ENCODE peak calls at places on chromosomes 5 and 9, in six cellular contexts. One of them, this sample, is unnamed.

GRCh38 chr5:127856310-127856709 is 153.1 kb downstream of the CCDC192 start:
- DNase-seq in aorta: no peak
- DNase-seq in tibial artery: no peak
- DNase-seq in CD4-positive, alpha-beta memory T cell: no peak
- DNase-seq in naive thymus-derived CD4-positive, alpha-beta T cell: no peak
- DNase-seq in RWPE1: no peak
- DNase-seq in this sample: no peak

GRCh38 chr5:61534481-61535267 is 202.6 kb downstream of the ZSWIM6 start:
- DNase-seq in CD4-positive, alpha-beta memory T cell: peak; percentile 0
- DNase-seq in aorta: no peak
- DNase-seq in naive thymus-derived CD4-positive, alpha-beta T cell: peak; percentile 4
- DNase-seq in tibial artery: no peak
- DNase-seq in RWPE1: no peak
- DNase-seq in this sample: no peak

GRCh38 chr9:114861922-114862605 is 56.2 kb upstream of the TNFSF15 start:
- DNase-seq in tibial artery: no peak
- DNase-seq in CD4-positive, alpha-beta memory T cell: no peak
- DNase-seq in aorta: no peak
- DNase-seq in naive thymus-derived CD4-positive, alpha-beta T cell: no peak
- DNase-seq in RWPE1: no peak
- DNase-seq in this sample: no peak

GRCh38 chr5:138952962-138953361 is 77.8 kb upstream of the LRRTM2 start:
- DNase-seq in CD4-positive, alpha-beta memory T cell: no peak
- DNase-seq in RWPE1: no peak
- DNase-seq in aorta: no peak
- DNase-seq in tibial artery: no peak
- DNase-seq in naive thymus-derived CD4-positive, alpha-beta T cell: peak; percentile 3
- DNase-seq in this sample: no peak

GRCh38 chr9:104553261-104553660 is 15.7 kb upstream of the OR13C8 start:
- DNase-seq in RWPE1: no peak
- DNase-seq in naive thymus-derived CD4-positive, alpha-beta T cell: no peak
- DNase-seq in aorta: no peak
- DNase-seq in CD4-positive, alpha-beta memory T cell: no peak
- DNase-seq in tibial artery: no peak
- DNase-seq in this sample: no peak

GRCh38 chr5:62312674-62313073 is 6.7 kb downstream of the KIF2A start:
- DNase-seq in naive thymus-derived CD4-positive, alpha-beta T cell: no peak
- DNase-seq in RWPE1: no peak
- DNase-seq in aorta: no peak
- DNase-seq in CD4-positive, alpha-beta memory T cell: no peak
- DNase-seq in tibial artery: no peak
- DNase-seq in this sample: no peak

GRCh38 chr5:72295539-72295938 is 24.5 kb downstream of the MRPS27 start:
- DNase-seq in CD4-positive, alpha-beta memory T cell: no peak
- DNase-seq in tibial artery: no peak
- DNase-seq in naive thymus-derived CD4-positive, alpha-beta T cell: no peak
- DNase-seq in aorta: no peak
- DNase-seq in RWPE1: no peak
- DNase-seq in this sample: no peak

GRCh38 chr9:113742878-113743277 is 133.2 kb upstream of the ZNF618 start:
- DNase-seq in aorta: no peak
- DNase-seq in RWPE1: no peak
- DNase-seq in naive thymus-derived CD4-positive, alpha-beta T cell: no peak
- DNase-seq in tibial artery: no peak
- DNase-seq in CD4-positive, alpha-beta memory T cell: no peak
- DNase-seq in this sample: no peak

GRCh38 chr9:98230789-98231188 is 24.7 kb downstream of the TBC1D2 start:
- DNase-seq in RWPE1: no peak
- DNase-seq in CD4-positive, alpha-beta memory T cell: no peak
- DNase-seq in naive thymus-derived CD4-positive, alpha-beta T cell: no peak
- DNase-seq in aorta: no peak
- DNase-seq in tibial artery: no peak
- DNase-seq in this sample: no peak

GRCh38 chr5:151937851-151938250 is 13.2 kb upstream of the GLRA1 start:
- DNase-seq in naive thymus-derived CD4-positive, alpha-beta T cell: no peak
- DNase-seq in RWPE1: no peak
- DNase-seq in tibial artery: no peak
- DNase-seq in aorta: no peak
- DNase-seq in CD4-positive, alpha-beta memory T cell: no peak
- DNase-seq in this sample: no peak

GRCh38 chr5:143916441-143916840 is 104.5 kb downstream of the HMHB1 start:
- DNase-seq in RWPE1: no peak
- DNase-seq in aorta: no peak
- DNase-seq in CD4-positive, alpha-beta memory T cell: no peak
- DNase-seq in naive thymus-derived CD4-positive, alpha-beta T cell: no peak
- DNase-seq in tibial artery: no peak
- DNase-seq in this sample: no peak

GRCh38 chr5:143921525-143922311 is 109.8 kb downstream of the HMHB1 start:
- DNase-seq in aorta: no peak
- DNase-seq in CD4-positive, alpha-beta memory T cell: no peak
- DNase-seq in naive thymus-derived CD4-positive, alpha-beta T cell: no peak
- DNase-seq in RWPE1: peak; percentile 91
- DNase-seq in tibial artery: no peak
- DNase-seq in this sample: no peak

GRCh38 chr5:143920772-143921171 is 108.8 kb downstream of the HMHB1 start:
- DNase-seq in naive thymus-derived CD4-positive, alpha-beta T cell: no peak
- DNase-seq in tibial artery: no peak
- DNase-seq in aorta: no peak
- DNase-seq in CD4-positive, alpha-beta memory T cell: no peak
- DNase-seq in RWPE1: peak; percentile 36
- DNase-seq in this sample: no peak

GRCh38 chr5:143922718-143923117 is 110.8 kb downstream of the HMHB1 start:
- DNase-seq in tibial artery: peak; percentile 56
- DNase-seq in aorta: no peak
- DNase-seq in naive thymus-derived CD4-positive, alpha-beta T cell: no peak
- DNase-seq in CD4-positive, alpha-beta memory T cell: no peak
- DNase-seq in RWPE1: peak; percentile 71
- DNase-seq in this sample: no peak

GRCh38 chr5:143918961-143919360 is 107.0 kb downstream of the HMHB1 start:
- DNase-seq in tibial artery: no peak
- DNase-seq in aorta: no peak
- DNase-seq in naive thymus-derived CD4-positive, alpha-beta T cell: no peak
- DNase-seq in CD4-positive, alpha-beta memory T cell: no peak
- DNase-seq in RWPE1: no peak
- DNase-seq in this sample: no peak
- H3K27ac ChIP-seq in tibial artery: no peak overlapping the region
- H3K27ac ChIP-seq in aorta: no peak overlapping the region
- H3K27ac ChIP-seq in naive thymus-derived CD4-positive, alpha-beta T cell: no peak overlapping the region
- H3K27ac ChIP-seq in CD4-positive, alpha-beta memory T cell: no peak overlapping the region
- H3K27ac ChIP-seq in RWPE1: no peak overlapping the region
- H3K27ac ChIP-seq in this sample: no peak overlapping the region

GRCh38 chr9:127739614-127740322 is 4.7 kb upstream of the TOR2A start:
- DNase-seq in CD4-positive, alpha-beta memory T cell: no peak
- DNase-seq in tibial artery: peak; percentile 47
- DNase-seq in naive thymus-derived CD4-positive, alpha-beta T cell: no peak
- DNase-seq in RWPE1: no peak
- DNase-seq in aorta: no peak
- DNase-seq in this sample: no peak
- H3K27ac ChIP-seq in CD4-positive, alpha-beta memory T cell: no peak overlapping the region
- H3K27ac ChIP-seq in tibial artery: no peak overlapping the region
- H3K27ac ChIP-seq in naive thymus-derived CD4-positive, alpha-beta T cell: no peak overlapping the region
- H3K27ac ChIP-seq in RWPE1: peak overlapping the region; percentile 98
- H3K27ac ChIP-seq in aorta: no peak overlapping the region
- H3K27ac ChIP-seq in this sample: peak overlapping the region; percentile 75

GRCh38 chr9:1951446-1951845 is 63.7 kb upstream of the SMARCA2 start:
- DNase-seq in CD4-positive, alpha-beta memory T cell: no peak
- DNase-seq in tibial artery: no peak
- DNase-seq in naive thymus-derived CD4-positive, alpha-beta T cell: no peak
- DNase-seq in aorta: no peak
- DNase-seq in RWPE1: no peak
- DNase-seq in this sample: no peak

GRCh38 chr9:1941989-1942388 is 73.2 kb upstream of the SMARCA2 start:
- DNase-seq in CD4-positive, alpha-beta memory T cell: no peak
- DNase-seq in tibial artery: no peak
- DNase-seq in aorta: no peak
- DNase-seq in naive thymus-derived CD4-positive, alpha-beta T cell: no peak
- DNase-seq in RWPE1: no peak
- DNase-seq in this sample: no peak

GRCh38 chr9:1946506-1946905 is 68.6 kb upstream of the SMARCA2 start:
- DNase-seq in naive thymus-derived CD4-positive, alpha-beta T cell: no peak
- DNase-seq in RWPE1: no peak
- DNase-seq in tibial artery: no peak
- DNase-seq in aorta: no peak
- DNase-seq in CD4-positive, alpha-beta memory T cell: no peak
- DNase-seq in this sample: no peak

DNA sequence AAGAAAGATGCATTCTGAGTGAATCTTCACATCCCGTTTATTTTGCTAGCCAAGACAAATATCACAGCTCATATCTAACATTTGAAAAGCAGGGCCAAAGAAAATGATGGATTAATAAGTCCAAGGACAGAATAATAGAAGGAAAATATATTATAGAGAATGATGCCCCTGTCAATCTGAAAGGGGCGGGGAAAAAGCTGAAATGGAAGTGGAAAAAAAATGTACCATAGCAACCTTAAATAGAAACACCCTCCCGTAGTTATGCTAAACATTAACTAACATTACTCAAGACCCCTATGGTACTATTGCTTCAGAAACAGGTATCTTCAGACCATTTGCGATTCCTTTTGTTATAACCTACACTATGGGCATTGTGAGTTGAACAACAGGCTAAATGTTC is 67.7 kb upstream of the SMARCA2 start:
- DNase-seq in aorta: no peak
- DNase-seq in CD4-positive, alpha-beta memory T cell: no peak
- DNase-seq in RWPE1: no peak
- DNase-seq in tibial artery: no peak
- DNase-seq in naive thymus-derived CD4-positive, alpha-beta T cell: no peak
- DNase-seq in this sample: no peak
- H3K27ac ChIP-seq in aorta: no peak overlapping the region
- H3K27ac ChIP-seq in CD4-positive, alpha-beta memory T cell: no peak overlapping the region
- H3K27ac ChIP-seq in RWPE1: no peak overlapping the region
- H3K27ac ChIP-seq in tibial artery: no peak overlapping the region
- H3K27ac ChIP-seq in naive thymus-derived CD4-positive, alpha-beta T cell: no peak overlapping the region
- H3K27ac ChIP-seq in this sample: no peak overlapping the region

GRCh38 chr9:18786936-18787658 is 245.9 kb downstream of the SAXO1 start:
- DNase-seq in naive thymus-derived CD4-positive, alpha-beta T cell: no peak
- DNase-seq in aorta: no peak
- DNase-seq in RWPE1: no peak
- DNase-seq in CD4-positive, alpha-beta memory T cell: no peak
- DNase-seq in tibial artery: no peak
- DNase-seq in this sample: no peak
- H3K27ac ChIP-seq in naive thymus-derived CD4-positive, alpha-beta T cell: no peak overlapping the region
- H3K27ac ChIP-seq in aorta: peak overlapping the region; percentile 60
- H3K27ac ChIP-seq in RWPE1: no peak overlapping the region
- H3K27ac ChIP-seq in CD4-positive, alpha-beta memory T cell: no peak overlapping the region
- H3K27ac ChIP-seq in tibial artery: peak overlapping the region; percentile 56
- H3K27ac ChIP-seq in this sample: no peak overlapping the region

GRCh38 chr9:124209279-124209678 is 48.5 kb upstream of the NEK6 start:
- DNase-seq in RWPE1: no peak
- DNase-seq in naive thymus-derived CD4-positive, alpha-beta T cell: no peak
- DNase-seq in aorta: peak; percentile 23
- DNase-seq in CD4-positive, alpha-beta memory T cell: no peak
- DNase-seq in tibial artery: no peak
- DNase-seq in this sample: no peak
- H3K27ac ChIP-seq in RWPE1: no peak overlapping the region
- H3K27ac ChIP-seq in naive thymus-derived CD4-positive, alpha-beta T cell: no peak overlapping the region
- H3K27ac ChIP-seq in aorta: no peak overlapping the region
- H3K27ac ChIP-seq in CD4-positive, alpha-beta memory T cell: no peak overlapping the region
- H3K27ac ChIP-seq in tibial artery: no peak overlapping the region
- H3K27ac ChIP-seq in this sample: no peak overlapping the region

GRCh38 chr5:171387970-171388815 is 544 bp downstream of the NPM1 start:
- DNase-seq in naive thymus-derived CD4-positive, alpha-beta T cell: peak; percentile 77
- DNase-seq in tibial artery: peak; percentile 69
- DNase-seq in RWPE1: peak; percentile 85
- DNase-seq in CD4-positive, alpha-beta memory T cell: peak; percentile 79
- DNase-seq in aorta: peak; percentile 87
- DNase-seq in this sample: peak; percentile 22

GRCh38 chr5:171386861-171387254 is 791 bp upstream of the NPM1 start:
- DNase-seq in naive thymus-derived CD4-positive, alpha-beta T cell: no peak
- DNase-seq in CD4-positive, alpha-beta memory T cell: no peak
- DNase-seq in RWPE1: peak; percentile 41
- DNase-seq in tibial artery: no peak
- DNase-seq in aorta: no peak
- DNase-seq in this sample: no peak

GRCh38 chr5:171390883-171391677 is 3.4 kb downstream of the NPM1 start:
- DNase-seq in RWPE1: no peak
- DNase-seq in aorta: no peak
- DNase-seq in CD4-positive, alpha-beta memory T cell: no peak
- DNase-seq in tibial artery: no peak
- DNase-seq in naive thymus-derived CD4-positive, alpha-beta T cell: no peak
- DNase-seq in this sample: no peak

GRCh38 chr5:171387255-171387969 is at the start of gene NPM1:
- DNase-seq in aorta: peak; percentile 98
- DNase-seq in CD4-positive, alpha-beta memory T cell: peak; percentile 99
- DNase-seq in tibial artery: peak; percentile 91
- DNase-seq in RWPE1: peak; percentile 100
- DNase-seq in naive thymus-derived CD4-positive, alpha-beta T cell: peak; percentile 99
- DNase-seq in this sample: peak; percentile 92

GRCh38 chr5:171388816-171389168 is 1.1 kb downstream of the NPM1 start:
- DNase-seq in RWPE1: no peak
- DNase-seq in naive thymus-derived CD4-positive, alpha-beta T cell: no peak
- DNase-seq in aorta: no peak
- DNase-seq in tibial artery: no peak
- DNase-seq in CD4-positive, alpha-beta memory T cell: no peak
- DNase-seq in this sample: no peak
- H3K27ac ChIP-seq in RWPE1: peak overlapping the region; percentile 92
- H3K27ac ChIP-seq in naive thymus-derived CD4-positive, alpha-beta T cell: peak overlapping the region; percentile 88
- H3K27ac ChIP-seq in aorta: no peak overlapping the region
- H3K27ac ChIP-seq in tibial artery: peak overlapping the region; percentile 87
- H3K27ac ChIP-seq in CD4-positive, alpha-beta memory T cell: peak overlapping the region; percentile 79
- H3K27ac ChIP-seq in this sample: peak overlapping the region; percentile 86

DNA sequence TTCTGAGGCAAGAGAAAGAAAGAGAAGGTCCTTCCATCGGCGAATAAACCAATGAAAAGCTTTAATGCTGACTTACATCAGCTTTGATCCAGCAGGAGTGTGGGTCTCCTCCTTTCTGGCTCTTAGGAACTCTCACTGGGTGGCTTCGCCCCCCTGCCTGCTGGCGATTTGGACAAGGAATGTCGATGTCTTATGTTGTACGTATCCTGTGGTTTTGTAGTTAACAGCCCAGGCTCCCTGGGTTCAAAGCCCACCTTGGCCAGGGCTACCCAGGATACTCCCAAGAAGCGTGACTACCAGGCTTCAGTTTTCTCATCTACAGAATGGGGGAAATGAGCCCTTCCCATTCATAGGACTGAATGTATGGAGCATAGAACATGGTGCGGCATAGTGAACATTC is 124.2 kb downstream of the ROR2 start:
- DNase-seq in CD4-positive, alpha-beta memory T cell: no peak
- DNase-seq in RWPE1: no peak
- DNase-seq in aorta: no peak
- DNase-seq in naive thymus-derived CD4-positive, alpha-beta T cell: no peak
- DNase-seq in tibial artery: no peak
- DNase-seq in this sample: no peak
- H3K27ac ChIP-seq in CD4-positive, alpha-beta memory T cell: no peak overlapping the region
- H3K27ac ChIP-seq in RWPE1: no peak overlapping the region
- H3K27ac ChIP-seq in aorta: no peak overlapping the region
- H3K27ac ChIP-seq in naive thymus-derived CD4-positive, alpha-beta T cell: no peak overlapping the region
- H3K27ac ChIP-seq in tibial artery: no peak overlapping the region
- H3K27ac ChIP-seq in this sample: no peak overlapping the region

This sample was measured in epithelial cell of prostate.